ENCODE peak calls at places on chromosomes 12 and 14, in four cellular contexts. One of them, this sample, is unnamed.

GRCh38 chr12:64801381-64801780 is 23.1 kb upstream of the TBC1D30 start:
- DNase-seq in fibroblast of mammary gland: peak
- DNase-seq in psoas muscle: no peak
- DNase-seq in GM12864: no peak
- DNase-seq in this sample: no peak

GRCh38 chr12:127628655-127629054 is 638.3 kb upstream of the TMEM132C start:
- DNase-seq in fibroblast of mammary gland: peak
- DNase-seq in GM12864: no peak
- DNase-seq in psoas muscle: no peak
- DNase-seq in this sample: no peak

GRCh38 chr12:29681996-29682534 is 101.7 kb downstream of the TMTC1 start:
- DNase-seq in psoas muscle: no peak
- DNase-seq in fibroblast of mammary gland: peak
- DNase-seq in GM12864: no peak
- DNase-seq in this sample: no peak

GRCh38 chr12:5904441-5904840 is 40.6 kb downstream of the ANO2 start:
- DNase-seq in psoas muscle: no peak
- DNase-seq in fibroblast of mammary gland: no peak
- DNase-seq in GM12864: no peak
- DNase-seq in this sample: no peak

GRCh38 chr14:68733086-68733621 is 59.7 kb downstream of the ZFP36L1 start:
- DNase-seq in GM12864: no peak
- DNase-seq in psoas muscle: no peak
- DNase-seq in fibroblast of mammary gland: no peak
- DNase-seq in this sample: peak

GRCh38 chr14:56168007-56168616 is 49.9 kb downstream of the PELI2 start:
- DNase-seq in GM12864: no peak
- DNase-seq in psoas muscle: no peak
- DNase-seq in fibroblast of mammary gland: no peak
- DNase-seq in this sample: no peak

GRCh38 chr14:32710351-32711102 is 228.2 kb upstream of the NPAS3 start:
- DNase-seq in psoas muscle: no peak
- DNase-seq in GM12864: no peak
- DNase-seq in fibroblast of mammary gland: peak
- DNase-seq in this sample: no peak

GRCh38 chr14:95057147-95057546 is 100.2 kb downstream of the DICER1 start:
- DNase-seq in fibroblast of mammary gland: no peak
- DNase-seq in psoas muscle: no peak
- DNase-seq in GM12864: no peak
- DNase-seq in this sample: no peak

GRCh38 chr12:109877504-109878246 is 2.7 kb downstream of the GLTP start:
- DNase-seq in fibroblast of mammary gland: no peak
- DNase-seq in psoas muscle: no peak
- DNase-seq in GM12864: no peak
- DNase-seq in this sample: no peak

GRCh38 chr12:90090929-90091651 is 382.5 kb upstream of the ATP2B1 start:
- DNase-seq in GM12864: no peak
- DNase-seq in fibroblast of mammary gland: peak
- DNase-seq in psoas muscle: peak
- DNase-seq in this sample: no peak

GRCh38 chr12:51368640-51369517 is 22.3 kb downstream of the GALNT6 start:
- DNase-seq in GM12864: peak
- DNase-seq in fibroblast of mammary gland: no peak
- DNase-seq in psoas muscle: peak
- DNase-seq in this sample: peak

GRCh38 chr14:73162271-73162670 is 26.0 kb downstream of the PSEN1 start:
- DNase-seq in fibroblast of mammary gland: no peak
- DNase-seq in psoas muscle: no peak
- DNase-seq in GM12864: no peak
- DNase-seq in this sample: no peak

GRCh38 chr14:37597538-37598084 is 2.2 kb downstream of the TTC6 start:
- DNase-seq in GM12864: no peak
- DNase-seq in psoas muscle: no peak
- DNase-seq in fibroblast of mammary gland: peak
- DNase-seq in this sample: peak

GRCh38 chr12:44503329-44503728 is 372.8 kb downstream of the NELL2 start:
- DNase-seq in fibroblast of mammary gland: no peak
- DNase-seq in psoas muscle: no peak
- DNase-seq in GM12864: no peak
- DNase-seq in this sample: no peak

GRCh38 chr12:9344540-9344939 is 136.3 kb upstream of the PZP start:
- DNase-seq in psoas muscle: no peak
- DNase-seq in GM12864: no peak
- DNase-seq in fibroblast of mammary gland: peak
- DNase-seq in this sample: no peak

GRCh38 chr14:54488318-54488645 is 498 bp downstream of the GMFB start:
- DNase-seq in GM12864: no peak
- DNase-seq in psoas muscle: no peak
- DNase-seq in fibroblast of mammary gland: no peak
- DNase-seq in this sample: no peak

GRCh38 chr14:99982449-99983250 is 82.6 kb upstream of the EVL start:
- DNase-seq in psoas muscle: no peak
- DNase-seq in GM12864: peak
- DNase-seq in fibroblast of mammary gland: peak
- DNase-seq in this sample: peak

GRCh38 chr14:77151245-77151644 is 9.7 kb upstream of the ZDHHC22 start:
- DNase-seq in psoas muscle: no peak
- DNase-seq in fibroblast of mammary gland: peak
- DNase-seq in GM12864: no peak
- DNase-seq in this sample: no peak
- TF ChIP-seq CTCF in psoas muscle: peak
- TF ChIP-seq CTCF in fibroblast of mammary gland: peak
- TF ChIP-seq CTCF in GM12864: peak
- TF ChIP-seq CTCF in this sample: peak

GRCh38 chr14:34867199-34867598 is 8.0 kb downstream of the BAZ1A start:
- DNase-seq in GM12864: no peak
- DNase-seq in psoas muscle: no peak
- DNase-seq in fibroblast of mammary gland: no peak
- DNase-seq in this sample: no peak

GRCh38 chr14:34863844-34864243 is 11.3 kb downstream of the BAZ1A start:
- DNase-seq in GM12864: no peak
- DNase-seq in psoas muscle: no peak
- DNase-seq in fibroblast of mammary gland: no peak
- DNase-seq in this sample: no peak

GRCh38 chr14:34865889-34866574 is 9.1 kb downstream of the BAZ1A start:
- DNase-seq in fibroblast of mammary gland: no peak
- DNase-seq in psoas muscle: no peak
- DNase-seq in GM12864: no peak
- DNase-seq in this sample: no peak
- TF ChIP-seq CTCF in fibroblast of mammary gland: no peak
- TF ChIP-seq CTCF in psoas muscle: no peak
- TF ChIP-seq CTCF in GM12864: no peak
- TF ChIP-seq CTCF in this sample: no peak

DNA sequence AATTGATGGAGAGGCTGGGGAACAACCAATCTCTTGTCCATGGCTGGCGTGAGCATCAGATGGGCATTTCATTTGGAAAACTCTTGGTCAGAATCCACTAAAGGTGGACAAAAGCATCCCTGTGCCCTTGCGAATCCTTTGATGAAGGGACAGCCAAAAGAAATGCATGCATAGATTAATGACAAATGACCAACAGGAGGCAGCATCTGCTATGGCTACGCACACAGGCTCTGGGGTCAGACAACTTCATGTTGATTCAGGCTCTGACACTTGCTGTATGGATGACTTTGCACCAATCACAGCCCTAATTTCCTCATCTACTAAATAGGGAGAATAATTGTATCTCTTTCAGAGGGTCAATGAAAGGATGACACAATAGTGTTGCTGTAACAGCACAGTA is 117.5 kb downstream of the ASCL4 start:
- DNase-seq in GM12864: no peak
- DNase-seq in fibroblast of mammary gland: peak
- DNase-seq in psoas muscle: no peak
- DNase-seq in this sample: no peak
- TF ChIP-seq CTCF in GM12864: peak
- TF ChIP-seq CTCF in fibroblast of mammary gland: peak
- TF ChIP-seq CTCF in psoas muscle: no peak
- TF ChIP-seq CTCF in this sample: peak

GRCh38 chr12:106427917-106428316 is 70.4 kb downstream of the POLR3B start:
- DNase-seq in GM12864: no peak
- DNase-seq in fibroblast of mammary gland: no peak
- DNase-seq in psoas muscle: no peak
- DNase-seq in this sample: no peak

GRCh38 chr12:106428379-106428778 is 70.8 kb downstream of the POLR3B start:
- DNase-seq in GM12864: no peak
- DNase-seq in fibroblast of mammary gland: peak
- DNase-seq in psoas muscle: no peak
- DNase-seq in this sample: no peak

GRCh38 chr12:106429636-106430035 is 72.1 kb downstream of the POLR3B start:
- DNase-seq in GM12864: no peak
- DNase-seq in psoas muscle: no peak
- DNase-seq in fibroblast of mammary gland: no peak
- DNase-seq in this sample: no peak

GRCh38 chr12:106431839-106432411 is 74.4 kb downstream of the POLR3B start:
- DNase-seq in psoas muscle: no peak
- DNase-seq in fibroblast of mammary gland: no peak
- DNase-seq in GM12864: no peak
- DNase-seq in this sample: no peak

GRCh38 chr12:106429043-106429552 is 71.5 kb downstream of the POLR3B start:
- DNase-seq in fibroblast of mammary gland: no peak
- DNase-seq in psoas muscle: no peak
- DNase-seq in GM12864: no peak
- DNase-seq in this sample: no peak
- TF ChIP-seq CTCF in fibroblast of mammary gland: no peak
- TF ChIP-seq CTCF in psoas muscle: no peak
- TF ChIP-seq CTCF in GM12864: no peak
- TF ChIP-seq CTCF in this sample: no peak

GRCh38 chr14:69863083-69863482 is 16.1 kb upstream of the SMOC1 start:
- DNase-seq in GM12864: no peak
- DNase-seq in psoas muscle: no peak
- DNase-seq in fibroblast of mammary gland: no peak
- DNase-seq in this sample: no peak
- TF ChIP-seq CTCF in GM12864: no peak
- TF ChIP-seq CTCF in psoas muscle: no peak
- TF ChIP-seq CTCF in fibroblast of mammary gland: no peak
- TF ChIP-seq CTCF in this sample: no peak

DNA sequence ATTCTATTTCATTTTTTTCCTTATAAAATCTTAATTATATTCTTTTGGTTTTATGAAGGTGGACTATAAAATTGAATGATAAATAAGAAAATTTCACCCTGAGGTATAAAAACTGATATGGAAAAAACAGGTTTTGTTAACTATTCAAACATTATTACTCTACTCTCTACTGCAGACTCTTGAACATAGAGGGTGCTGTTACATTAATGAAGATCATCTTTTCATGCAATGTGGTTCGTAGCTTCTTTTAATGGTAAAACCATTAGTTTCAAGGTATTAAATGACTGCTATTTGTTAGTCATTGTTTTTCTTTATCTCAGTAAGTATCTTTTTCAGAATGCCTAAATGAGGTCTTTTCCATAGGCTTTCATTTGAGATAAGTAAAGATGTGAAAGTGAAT is 510.4 kb downstream of the SLC16A7 start:
- DNase-seq in fibroblast of mammary gland: peak
- DNase-seq in psoas muscle: no peak
- DNase-seq in GM12864: no peak
- DNase-seq in this sample: no peak
- TF ChIP-seq CTCF in fibroblast of mammary gland: peak
- TF ChIP-seq CTCF in psoas muscle: no peak
- TF ChIP-seq CTCF in GM12864: no peak
- TF ChIP-seq CTCF in this sample: no peak

GRCh38 chr12:56358836-56359532 is 923 bp downstream of the STAT2 start:
- DNase-seq in GM12864: peak
- DNase-seq in psoas muscle: no peak
- DNase-seq in fibroblast of mammary gland: peak
- DNase-seq in this sample: no peak
- TF ChIP-seq CTCF in GM12864: no peak
- TF ChIP-seq CTCF in psoas muscle: no peak
- TF ChIP-seq CTCF in fibroblast of mammary gland: no peak
- TF ChIP-seq CTCF in this sample: no peak

GRCh38 chr12:26471560-26471959 is 276.2 kb downstream of the SSPN start:
- DNase-seq in fibroblast of mammary gland: peak
- DNase-seq in GM12864: peak
- DNase-seq in psoas muscle: no peak
- DNase-seq in this sample: peak
- TF ChIP-seq CTCF in fibroblast of mammary gland: no peak
- TF ChIP-seq CTCF in GM12864: no peak
- TF ChIP-seq CTCF in psoas muscle: no peak
- TF ChIP-seq CTCF in this sample: no peak